ENCODE peak calls at places on chromosomes 12 and 14, in four cellular contexts. Q is NT2/D1; A is CD8-positive, alpha-beta T cell; L is ovary. P is an unnamed sample.

GRCh38 chr12:79155703-79156102 is 291.1 kb downstream of the SYT1 start:
- DNase-seq in Q (no peak), A (no peak), L (no peak), P (peak)

GRCh38 chr12:38838211-38838850 is 67.1 kb downstream of the CPNE8 start:
- DNase-seq in Q (no peak), A (no peak), L (no peak), P (no peak)

GRCh38 chr12:15592934-15593333 is 196.3 kb downstream of the EPS8 start:
- DNase-seq in Q (no peak), A (no peak), L (no peak), P (peak)

GRCh38 chr12:47224563-47225133 is 144.9 kb upstream of the AMIGO2 start:
- DNase-seq in Q (no peak), A (no peak), L (no peak), P (no peak)

GRCh38 chr12:72295101-72295500 is 22.9 kb downstream of the TRHDE start:
- DNase-seq in Q (no peak), A (no peak), L (no peak), P (no peak)

GRCh38 chr12:112117685-112118084 is 7.7 kb upstream of the TRAFD1 start:
- DNase-seq in Q (no peak), A (no peak), L (no peak), P (no peak)

GRCh38 chr14:30532264-30532663 is 26.7 kb upstream of the G2E3 start:
- DNase-seq in Q (no peak), A (no peak), L (no peak), P (peak)

GRCh38 chr12:47236109-47236714 is 156.5 kb upstream of the AMIGO2 start:
- DNase-seq in Q (no peak), A (no peak), L (no peak), P (peak)

GRCh38 chr12:77777274-77777673 is 53.4 kb upstream of the NAV3 start:
- DNase-seq in Q (no peak), A (no peak), L (no peak), P (peak)

GRCh38 chr14:23168246-23168645 is 15.2 kb downstream of the SLC7A8 start:
- DNase-seq in Q (no peak), A (no peak), L (no peak), P (no peak)

GRCh38 chr12:54328595-54329337 is 3.8 kb downstream of the COPZ1 start:
- DNase-seq in Q (no peak), A (no peak), L (no peak), P (no peak)
- H3K4me3 ChIP-seq in Q (no peak), A (no peak), L (no peak), P (no peak)

DNA sequence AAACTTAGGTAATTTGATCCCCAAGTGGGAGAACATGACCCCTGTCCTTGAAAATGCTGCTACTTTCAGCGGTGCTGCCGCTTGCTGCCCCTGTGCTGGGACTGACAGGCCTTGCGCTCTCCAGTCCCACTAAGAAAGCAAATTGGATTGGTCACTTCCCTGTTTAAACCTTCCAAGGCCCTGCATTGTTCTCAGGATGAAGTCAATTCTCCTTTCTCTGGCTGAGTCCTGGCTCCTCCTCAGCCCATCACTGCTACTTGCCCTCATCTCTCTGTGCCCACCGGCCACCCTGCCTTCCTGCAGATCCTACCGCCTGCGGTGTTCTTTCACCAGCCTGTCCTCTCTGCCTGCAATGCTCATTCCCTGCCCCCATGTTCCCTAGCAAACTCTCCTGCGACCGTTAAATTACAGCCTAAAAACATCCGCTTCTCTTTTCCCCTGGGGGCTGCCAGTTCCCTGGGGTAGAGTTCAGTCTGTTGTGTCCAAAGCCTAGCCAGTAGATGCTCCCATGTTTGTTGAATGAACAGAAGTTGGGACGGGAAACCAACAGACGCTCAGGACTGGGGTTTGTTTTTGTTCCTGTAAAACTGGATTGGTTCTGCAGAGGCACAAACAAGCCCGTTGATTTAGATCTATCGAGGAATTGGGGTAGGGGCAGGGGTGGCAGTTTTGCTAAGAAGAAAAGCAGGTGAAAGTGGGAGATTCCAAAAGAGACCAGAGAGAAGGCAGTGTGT is 127.3 kb upstream of the HIF1A start:
- DNase-seq in Q (no peak), A (no peak), L (no peak), P (no peak)
- H3K4me3 ChIP-seq in Q (no peak), A (peak), L (no peak), P (no peak)

DNA sequence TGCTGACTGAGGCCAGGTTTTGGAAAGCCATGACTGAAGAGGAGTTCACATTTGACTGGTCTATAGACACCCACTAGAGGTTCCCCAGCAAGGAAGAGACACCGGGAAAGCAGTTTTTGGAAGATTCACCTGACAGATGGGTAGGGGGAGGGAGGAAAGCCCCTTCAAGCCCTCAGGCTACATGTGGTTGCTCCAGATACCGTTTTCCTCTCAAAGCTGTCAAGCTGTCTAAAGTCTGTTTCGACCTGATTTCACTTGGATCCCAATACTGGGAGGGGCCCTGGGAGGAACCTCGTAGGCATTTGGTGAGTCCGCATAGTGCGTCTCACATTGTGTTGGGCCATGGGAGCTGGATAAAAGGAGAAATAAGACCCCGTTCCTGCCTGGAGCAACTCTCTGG is 1.7 kb upstream of the LRP1 start:
- DNase-seq in Q (no peak), A (no peak), L (no peak), P (no peak)
- H3K4me3 ChIP-seq in Q (no peak), A (no peak), L (no peak), P (no peak)

GRCh38 chr14:90383126-90383730 is 13.6 kb upstream of the CALM1 start:
- DNase-seq in Q (peak), A (peak), L (peak), P (peak)

GRCh38 chr14:90382491-90383125 is 14.2 kb upstream of the CALM1 start:
- DNase-seq in Q (no peak), A (peak), L (peak), P (peak)

GRCh38 chr14:90383731-90384542 is 12.9 kb upstream of the CALM1 start:
- DNase-seq in Q (no peak), A (peak), L (no peak), P (peak)

GRCh38 chr14:90381999-90382451 is 14.8 kb upstream of the CALM1 start:
- DNase-seq in Q (no peak), A (no peak), L (peak), P (no peak)

GRCh38 chr14:90384543-90384911 is 12.3 kb upstream of the CALM1 start:
- DNase-seq in Q (no peak), A (no peak), L (no peak), P (no peak)
- H3K4me3 ChIP-seq in Q (no peak), A (peak), L (no peak), P (no peak)

GRCh38 chr14:20332946-20333782 is at the start of gene CCNB1IP1:
- DNase-seq in Q (peak), A (peak), L (peak), P (peak)

GRCh38 chr14:20329355-20329754 is 3.7 kb downstream of the CCNB1IP1 start:
- DNase-seq in Q (no peak), A (no peak), L (no peak), P (no peak)

GRCh38 chr14:20331048-20331613 is 1.9 kb downstream of the CCNB1IP1 start:
- DNase-seq in Q (no peak), A (no peak), L (no peak), P (no peak)

GRCh38 chr14:20332386-20332945 is 613 bp downstream of the CCNB1IP1 start:
- DNase-seq in Q (no peak), A (no peak), L (no peak), P (peak)

GRCh38 chr14:20334017-20334416 is 938 bp upstream of the CCNB1IP1 start:
- DNase-seq in Q (no peak), A (no peak), L (no peak), P (no peak)
- H3K4me3 ChIP-seq in Q (no peak), A (no peak), L (no peak), P (no peak)

DNA sequence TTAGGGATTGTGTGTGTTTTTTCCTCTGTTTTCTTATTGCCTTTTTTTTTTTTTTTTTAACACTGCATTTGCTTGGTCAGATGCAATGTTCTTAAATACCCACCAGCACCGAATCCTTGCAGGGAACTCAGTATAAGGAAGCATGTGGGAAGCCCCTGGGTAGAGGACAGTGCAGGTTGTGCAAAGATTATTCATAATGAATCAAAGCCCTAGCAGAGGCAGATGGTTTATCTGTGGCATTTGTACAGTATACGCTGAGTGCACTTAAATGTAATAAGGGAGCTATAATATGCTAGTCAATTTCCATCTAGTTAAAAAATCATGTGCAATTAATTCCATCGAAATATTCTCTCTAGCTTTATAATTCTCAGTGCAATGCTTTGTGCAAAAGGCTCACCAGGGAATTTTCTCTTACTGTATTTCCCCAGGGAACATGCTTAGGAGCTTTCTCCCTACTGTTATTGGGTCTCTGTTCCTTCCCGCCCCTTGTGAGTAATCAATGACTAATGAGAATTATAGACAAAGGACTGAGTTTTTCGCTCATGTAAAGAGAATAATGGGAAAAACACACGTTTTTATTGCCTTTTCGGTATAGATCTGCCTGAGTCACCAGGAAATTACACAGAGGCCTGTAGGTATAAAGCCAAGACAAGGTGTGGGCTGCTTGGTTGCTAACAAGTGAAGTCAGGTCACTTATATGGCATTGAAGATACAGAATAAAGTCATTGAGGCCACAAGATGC is 1214.3 kb upstream of the TMEM132C start:
- DNase-seq in Q (no peak), A (no peak), L (no peak), P (peak)
- H3K4me3 ChIP-seq in Q (no peak), A (no peak), L (no peak), P (no peak)

DNA sequence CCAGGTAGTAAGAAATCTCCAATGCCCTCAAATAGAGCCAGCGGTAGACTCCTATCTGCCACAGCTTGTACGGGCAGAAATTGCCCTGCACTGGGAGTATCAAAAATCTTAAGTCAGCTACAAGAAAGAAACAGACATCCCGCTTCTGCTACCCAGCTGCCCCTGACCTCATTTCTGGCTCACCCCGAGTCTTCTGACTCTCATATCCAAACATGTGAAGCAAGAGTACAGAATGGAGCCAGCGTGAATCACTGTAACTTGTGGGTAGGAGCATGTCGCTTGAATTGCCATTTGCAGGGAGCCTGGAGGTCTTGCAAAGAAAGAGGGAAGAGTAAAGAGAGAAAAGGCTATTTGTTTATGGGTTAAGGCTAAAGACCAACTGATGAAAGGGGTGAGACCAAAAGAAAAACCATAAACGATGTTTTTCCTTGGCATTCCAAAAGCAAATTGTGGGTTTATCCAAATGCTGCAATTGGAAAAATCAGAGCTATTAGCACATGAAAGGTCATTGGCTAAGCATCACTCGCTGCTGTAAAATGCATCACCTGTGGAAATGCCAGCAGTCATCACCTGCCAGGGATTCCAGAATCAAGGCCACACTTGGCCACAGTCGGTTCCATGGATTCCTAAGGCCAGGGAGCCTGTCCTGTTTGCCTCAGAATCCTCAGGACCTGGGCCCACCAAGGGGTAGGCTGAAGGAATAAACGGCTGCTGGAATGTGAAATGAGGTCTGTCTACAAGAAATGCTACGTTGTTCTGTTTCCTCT is 86.6 kb downstream of the FOXN3 start:
- DNase-seq in Q (no peak), A (no peak), L (peak), P (peak)
- H3K4me3 ChIP-seq in Q (no peak), A (no peak), L (no peak), P (no peak)

DNA sequence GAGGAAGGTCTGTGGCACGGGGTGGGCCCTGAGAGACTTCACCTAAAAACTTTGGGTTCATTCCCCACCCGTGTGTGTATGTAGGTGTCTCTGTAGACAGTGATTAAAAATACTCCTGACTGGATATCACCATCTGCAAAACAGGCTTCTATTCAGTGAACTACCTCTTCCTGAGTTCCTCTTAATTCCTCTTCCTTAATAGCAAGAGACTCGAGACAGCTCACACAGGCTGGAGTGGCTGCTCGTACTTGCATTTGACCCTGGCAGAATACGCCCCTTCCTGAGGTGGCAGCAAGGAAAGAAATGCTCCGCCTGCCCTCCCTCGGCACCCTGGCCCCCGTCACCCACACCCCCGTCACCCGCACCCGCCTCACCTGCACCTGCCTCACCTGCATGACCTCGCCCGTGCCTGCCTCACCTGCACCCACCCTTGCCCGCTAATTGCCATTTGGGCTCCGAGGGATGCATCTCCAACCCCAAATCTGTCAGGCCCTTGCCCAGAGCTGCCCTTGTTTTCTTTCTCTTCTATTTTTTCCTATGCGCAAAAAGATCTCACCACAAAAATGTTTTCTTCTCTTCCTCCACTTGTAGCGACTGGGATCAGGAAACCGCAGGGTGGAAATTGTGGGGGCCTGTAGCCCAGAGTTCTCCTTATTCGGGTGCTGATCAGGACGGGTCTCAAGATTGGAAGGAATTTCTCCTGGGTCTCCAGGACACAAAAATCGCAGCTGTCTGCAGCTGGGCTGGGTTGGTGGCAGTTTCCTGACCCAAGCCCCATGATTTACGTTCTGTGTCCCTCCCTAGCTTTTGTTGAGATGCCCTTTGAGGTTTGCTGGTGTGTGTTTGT is 89.9 kb downstream of the FBXL14 start:
- DNase-seq in Q (no peak), A (no peak), L (no peak), P (no peak)
- H3K4me3 ChIP-seq in Q (no peak), A (no peak), L (no peak), P (no peak)

GRCh38 chr14:104863923-104864266 is 1.2 kb upstream of the CEP170B start:
- DNase-seq in Q (no peak), A (no peak), L (no peak), P (no peak)
- H3K4me3 ChIP-seq in Q (peak), A (no peak), L (no peak), P (no peak)

GRCh38 chr12:57280234-57281062 is 29.5 kb upstream of the STAC3 start:
- DNase-seq in Q (no peak), A (peak), L (no peak), P (peak)
- H3K4me3 ChIP-seq in Q (no peak), A (no peak), L (no peak), P (no peak)